ENCODE peak calls at places on chromosomes 12 and 14, in eight cellular contexts. Q, R, C, S, F, L, W and T are unnamed samples.

GRCh38 chr14:100084591-100084990 is 19.4 kb downstream of the EVL start:
- DNase-seq in Q (no peak), R (no peak), C (no peak), S (no peak), F (no peak), L (no peak), W (no peak), T (no peak)

GRCh38 chr14:73612339-73613045 is at the start of gene ACOT6:
- DNase-seq in Q (peak), R (no peak), C (peak), S (peak), F (peak), L (peak), W (peak), T (no peak)

GRCh38 chr14:35963209-35963608 is 137.1 kb downstream of the BRMS1L start:
- DNase-seq in Q (no peak), R (no peak), C (peak), S (no peak), F (peak), L (peak), W (no peak), T (no peak)

GRCh38 chr14:90419200-90419599 is 22.4 kb downstream of the CALM1 start:
- DNase-seq in Q (peak), R (peak), C (no peak), S (peak), F (no peak), L (peak), W (no peak), T (no peak)

GRCh38 chr12:66584673-66585072 is 94.2 kb downstream of the GRIP1 start:
- DNase-seq in Q (no peak), R (no peak), C (no peak), S (no peak), F (no peak), L (no peak), W (no peak), T (no peak)

GRCh38 chr14:95452176-95452889 is 64.1 kb downstream of the SYNE3 start:
- DNase-seq in Q (no peak), R (no peak), C (peak), S (peak), F (peak), L (no peak), W (no peak), T (peak)

GRCh38 chr14:26917086-26917485 is 319.3 kb upstream of the NOVA1 start:
- DNase-seq in Q (no peak), R (no peak), C (peak), S (no peak), F (peak), L (no peak), W (no peak), T (no peak)

GRCh38 chr14:60862283-60862682 is 118.6 kb downstream of the TRMT5 start:
- DNase-seq in Q (peak), R (no peak), C (no peak), S (no peak), F (no peak), L (no peak), W (no peak), T (no peak)

GRCh38 chr14:94144765-94145164 is 15.4 kb upstream of the IFI27L2 start:
- DNase-seq in Q (no peak), R (no peak), C (peak), S (no peak), F (no peak), L (peak), W (no peak), T (no peak)

GRCh38 chr12:69240625-69240984 is 1.2 kb downstream of the CPSF6 start:
- DNase-seq in Q (no peak), R (no peak), C (peak), S (no peak), F (no peak), L (no peak), W (no peak), T (no peak)

GRCh38 chr12:88371416-88372183 is 208.7 kb downstream of the KITLG start:
- DNase-seq in Q (no peak), R (no peak), C (no peak), S (no peak), F (no peak), L (no peak), W (no peak), T (no peak)

GRCh38 chr14:92143962-92144361 is 22.2 kb downstream of the CPSF2 start:
- DNase-seq in Q (no peak), R (no peak), C (no peak), S (no peak), F (no peak), L (no peak), W (no peak), T (no peak)

GRCh38 chr14:84351646-84352045 is 1178.3 kb upstream of the FLRT2 start:
- DNase-seq in Q (no peak), R (no peak), C (no peak), S (no peak), F (no peak), L (no peak), W (no peak), T (no peak)

GRCh38 chr12:571795-572531 is 91.3 kb downstream of the NINJ2 start:
- DNase-seq in Q (peak), R (peak), C (no peak), S (no peak), F (peak), L (peak), W (no peak), T (no peak)

GRCh38 chr12:6383572-6384498 is at the start of gene LTBR:
- DNase-seq in Q (peak), R (no peak), C (peak), S (peak), F (peak), L (no peak), W (no peak), T (peak)

DNA sequence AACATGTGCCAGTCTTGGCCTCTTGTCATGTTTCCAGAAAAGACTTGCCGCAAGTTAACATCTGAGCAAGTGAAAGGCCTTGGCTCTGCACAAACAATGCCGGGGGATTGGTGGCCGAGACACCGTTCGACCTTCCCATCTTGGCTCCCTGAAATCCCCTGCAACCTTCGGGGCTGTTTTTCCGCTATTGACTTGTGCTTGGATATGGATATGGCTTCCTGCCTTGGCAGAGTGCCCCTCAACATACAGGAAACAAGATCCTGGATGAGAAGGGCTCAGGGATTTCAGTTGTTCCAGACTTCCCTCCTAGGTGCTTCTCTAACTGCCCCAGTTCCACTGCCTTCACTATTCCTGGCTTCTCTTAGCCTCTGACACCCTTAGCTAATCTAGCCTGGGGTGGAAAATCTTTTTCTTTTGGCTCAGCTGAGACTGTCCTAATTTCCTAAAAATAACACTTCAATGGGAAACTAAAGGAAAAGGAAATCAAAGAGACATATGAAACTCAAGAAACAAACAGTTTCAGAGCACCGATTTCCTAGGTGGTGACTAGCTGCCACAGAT is 33.8 kb downstream of the RDH12 start:
- DNase-seq in Q (peak), R (no peak), C (no peak), S (no peak), F (no peak), L (no peak), W (no peak), T (no peak)
- TF ChIP-seq POLR2AphosphoS5 in Q (no peak), R (no peak), C (no peak), S (no peak), F (no peak), L (no peak), W (no peak), T (no peak)

GRCh38 chr12:76023069-76023690 is 8.4 kb downstream of the PHLDA1 start:
- DNase-seq in Q (no peak), R (no peak), C (no peak), S (no peak), F (no peak), L (no peak), W (no peak), T (no peak)

GRCh38 chr12:76018672-76019071 is 12.9 kb downstream of the PHLDA1 start:
- DNase-seq in Q (no peak), R (no peak), C (no peak), S (no peak), F (no peak), L (no peak), W (no peak), T (no peak)

GRCh38 chr12:76018111-76018510 is 13.5 kb downstream of the PHLDA1 start:
- DNase-seq in Q (no peak), R (no peak), C (peak), S (no peak), F (peak), L (no peak), W (no peak), T (no peak)

GRCh38 chr12:76020281-76020680 is 11.3 kb downstream of the PHLDA1 start:
- DNase-seq in Q (peak), R (no peak), C (no peak), S (no peak), F (no peak), L (peak), W (no peak), T (peak)

DNA sequence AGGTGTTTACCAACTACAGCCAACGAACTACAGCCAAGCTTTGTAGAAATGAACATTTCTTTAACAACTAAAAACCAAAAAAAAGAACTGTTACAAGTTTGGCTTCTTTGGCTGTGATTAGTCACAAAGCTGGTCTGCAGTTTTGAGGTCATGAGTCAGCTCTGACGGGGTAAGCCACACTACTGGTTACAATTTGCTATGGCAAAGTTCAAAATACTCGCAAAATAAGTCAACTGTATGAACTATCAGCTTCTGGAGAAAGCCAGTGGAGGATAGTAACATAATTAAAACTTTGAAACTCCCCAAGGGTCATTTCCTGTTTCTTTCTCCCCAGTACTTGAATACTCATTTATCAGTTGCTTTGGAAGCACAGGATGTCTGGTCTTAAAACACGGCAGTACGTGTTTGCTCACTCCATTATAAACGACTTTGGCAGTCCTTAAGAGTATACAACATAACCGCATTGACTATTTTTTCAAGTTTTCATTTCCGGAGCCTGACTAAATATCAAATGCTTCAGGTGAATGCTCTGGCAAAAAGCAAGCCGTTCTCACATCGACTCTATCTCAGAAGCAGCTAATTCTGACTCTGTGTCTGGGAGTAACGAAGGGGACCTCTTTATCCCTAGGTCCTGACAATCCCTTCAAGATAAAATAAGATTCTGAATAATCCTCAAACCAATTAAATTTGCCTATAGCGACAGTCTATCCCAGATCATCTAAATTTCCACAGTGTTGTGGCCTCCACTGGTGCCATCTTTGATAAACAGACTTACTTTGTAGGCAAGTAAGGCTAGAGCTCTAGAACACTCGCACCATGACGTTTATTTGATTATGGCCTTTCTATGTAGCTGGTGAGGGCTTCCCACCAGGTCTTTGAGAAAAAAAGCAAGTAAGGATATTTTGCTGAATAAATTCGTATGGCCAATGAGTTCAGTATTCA is 10.6 kb downstream of the PHLDA1 start:
- DNase-seq in Q (no peak), R (no peak), C (no peak), S (no peak), F (no peak), L (peak), W (no peak), T (no peak)
- TF ChIP-seq POLR2AphosphoS5 in Q (no peak), R (peak), C (no peak), S (no peak), F (no peak), L (no peak), W (no peak), T (no peak)

GRCh38 chr12:128814411-128815261 is 9.1 kb downstream of the SLC15A4 start:
- DNase-seq in Q (peak), R (no peak), C (no peak), S (no peak), F (no peak), L (no peak), W (no peak), T (no peak)
- TF ChIP-seq POLR2AphosphoS5 in Q (no peak), R (no peak), C (no peak), S (no peak), F (no peak), L (no peak), W (peak), T (no peak)

GRCh38 chr12:113230315-113231274 is 9.3 kb downstream of the TPCN1 start:
- DNase-seq in Q (no peak), R (no peak), C (no peak), S (no peak), F (peak), L (no peak), W (no peak), T (no peak)
- TF ChIP-seq POLR2AphosphoS5 in Q (no peak), R (no peak), C (no peak), S (no peak), F (no peak), L (no peak), W (no peak), T (no peak)

DNA sequence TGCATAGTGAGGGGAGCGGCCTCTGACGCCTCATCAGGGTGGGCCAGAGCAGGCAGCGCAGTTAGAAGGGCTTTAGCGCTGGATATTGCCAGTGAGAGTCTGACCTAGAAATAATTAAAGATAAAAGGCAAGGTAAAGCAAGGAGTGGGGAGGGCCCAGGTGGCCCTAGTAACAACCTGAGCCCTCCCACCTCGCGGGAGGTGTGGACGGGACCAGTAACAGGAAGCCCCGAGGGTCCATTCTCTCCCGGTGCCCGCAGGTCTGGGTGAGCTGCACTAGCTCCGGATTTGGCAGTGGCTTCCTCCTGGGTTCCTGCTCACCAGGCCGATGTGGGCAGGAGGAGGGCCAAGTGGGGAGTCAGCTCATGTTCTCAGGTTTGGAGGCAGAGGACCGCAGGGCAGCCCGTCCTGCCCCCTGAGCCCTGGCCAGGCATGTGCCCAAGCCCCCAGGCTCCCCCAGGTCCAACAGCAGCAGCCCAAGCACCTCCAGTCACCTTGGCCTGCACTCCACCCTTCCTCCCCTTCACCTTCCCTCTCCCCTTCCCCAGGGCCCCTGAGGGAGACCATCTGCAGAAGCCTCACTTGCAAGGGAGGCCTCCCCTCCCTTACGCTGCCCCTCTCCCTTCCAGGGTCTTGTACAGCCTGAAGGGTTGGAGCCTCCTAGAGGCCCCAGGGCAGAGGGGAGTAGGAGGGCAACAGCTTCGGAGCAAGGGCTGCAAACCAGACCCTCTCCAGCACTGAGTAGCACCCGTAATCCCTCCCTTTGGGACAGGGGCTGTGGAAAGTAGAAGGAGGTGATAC is 144.3 kb upstream of the FKBP4 start:
- DNase-seq in Q (no peak), R (no peak), C (no peak), S (peak), F (no peak), L (no peak), W (no peak), T (no peak)
- TF ChIP-seq POLR2AphosphoS5 in Q (no peak), R (no peak), C (no peak), S (no peak), F (no peak), L (no peak), W (no peak), T (no peak)

GRCh38 chr14:63214417-63215196 is 10.4 kb downstream of the RHOJ start:
- DNase-seq in Q (no peak), R (no peak), C (no peak), S (no peak), F (no peak), L (no peak), W (no peak), T (no peak)

GRCh38 chr14:63223596-63223995 is 19.4 kb downstream of the RHOJ start:
- DNase-seq in Q (no peak), R (no peak), C (no peak), S (no peak), F (no peak), L (no peak), W (no peak), T (no peak)

GRCh38 chr14:63224196-63224595 is 20.0 kb downstream of the RHOJ start:
- DNase-seq in Q (no peak), R (no peak), C (no peak), S (no peak), F (no peak), L (no peak), W (no peak), T (no peak)

GRCh38 chr14:63220526-63220925 is 16.3 kb downstream of the RHOJ start:
- DNase-seq in Q (no peak), R (no peak), C (no peak), S (no peak), F (no peak), L (no peak), W (no peak), T (no peak)
- TF ChIP-seq POLR2AphosphoS5 in Q (no peak), R (no peak), C (no peak), S (no peak), F (no peak), L (no peak), W (no peak), T (no peak)

DNA sequence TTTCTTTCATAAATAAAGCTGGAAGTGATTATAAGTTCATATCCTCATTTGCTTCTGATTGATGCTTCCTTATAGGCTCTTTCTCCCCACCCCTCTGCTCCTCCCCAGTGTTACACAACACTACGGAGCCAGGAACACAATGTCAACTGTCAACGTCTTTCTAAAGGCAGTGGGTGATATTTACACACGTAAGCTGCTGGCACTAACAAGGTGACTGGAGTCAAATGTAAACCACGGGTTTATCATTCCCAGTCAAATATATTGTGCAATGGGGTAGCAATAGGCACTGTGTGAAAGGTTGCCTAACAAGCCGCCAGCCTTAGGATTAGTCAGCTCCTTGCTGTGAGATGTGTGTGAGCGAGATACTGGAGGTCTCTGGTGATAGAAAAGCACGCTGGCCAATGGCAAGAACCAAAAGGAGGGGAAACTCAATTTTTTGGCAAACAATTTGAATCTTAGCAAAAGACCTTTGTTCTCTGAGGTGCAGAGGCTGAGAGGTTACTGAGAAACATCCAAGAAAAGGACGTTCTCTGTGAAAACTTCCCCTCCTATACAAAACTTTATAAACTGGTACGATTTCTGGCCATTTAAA is 22.1 kb upstream of the HECTD1 start:
- DNase-seq in Q (peak), R (peak), C (peak), S (no peak), F (peak), L (peak), W (no peak), T (peak)
- TF ChIP-seq POLR2AphosphoS5 in Q (peak), R (peak), C (no peak), S (peak), F (peak), L (peak), W (no peak), T (peak)

DNA sequence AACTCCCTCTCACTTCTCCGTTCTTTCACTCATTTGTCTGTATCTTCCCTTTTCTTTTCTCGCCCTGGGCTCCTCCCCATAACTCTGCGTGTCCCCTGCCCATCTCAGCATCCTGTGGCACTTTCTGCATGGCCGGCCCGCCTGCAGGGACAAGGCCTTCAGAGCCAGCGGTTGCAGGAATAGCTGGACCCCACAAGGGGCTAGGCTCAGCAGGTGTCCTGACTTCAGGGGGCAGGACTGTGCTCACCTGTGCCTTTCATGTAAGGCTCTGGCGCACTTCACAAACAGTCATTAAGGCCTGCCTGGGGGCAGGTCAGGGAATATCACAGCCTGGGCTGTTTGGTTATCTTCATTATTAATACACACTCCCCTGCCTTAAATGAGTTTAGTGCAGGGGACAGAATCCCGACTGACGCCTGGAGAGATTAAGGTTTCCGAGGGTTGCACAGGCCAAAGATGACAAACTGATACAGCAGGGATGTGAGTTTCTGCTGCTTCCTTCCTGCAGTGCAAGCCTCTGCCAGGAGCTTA is 768.8 kb upstream of the TBX3 start:
- DNase-seq in Q (no peak), R (no peak), C (peak), S (peak), F (no peak), L (no peak), W (no peak), T (no peak)
- TF ChIP-seq POLR2AphosphoS5 in Q (no peak), R (no peak), C (no peak), S (no peak), F (no peak), L (no peak), W (no peak), T (no peak)

GRCh38 chr14:59819446-59820088 is 51.0 kb downstream of the RTN1 start:
- DNase-seq in Q (no peak), R (no peak), C (no peak), S (peak), F (no peak), L (no peak), W (no peak), T (no peak)

GRCh38 chr14:59811850-59812249 is 58.7 kb downstream of the RTN1 start:
- DNase-seq in Q (no peak), R (no peak), C (no peak), S (no peak), F (no peak), L (no peak), W (no peak), T (no peak)

DNA sequence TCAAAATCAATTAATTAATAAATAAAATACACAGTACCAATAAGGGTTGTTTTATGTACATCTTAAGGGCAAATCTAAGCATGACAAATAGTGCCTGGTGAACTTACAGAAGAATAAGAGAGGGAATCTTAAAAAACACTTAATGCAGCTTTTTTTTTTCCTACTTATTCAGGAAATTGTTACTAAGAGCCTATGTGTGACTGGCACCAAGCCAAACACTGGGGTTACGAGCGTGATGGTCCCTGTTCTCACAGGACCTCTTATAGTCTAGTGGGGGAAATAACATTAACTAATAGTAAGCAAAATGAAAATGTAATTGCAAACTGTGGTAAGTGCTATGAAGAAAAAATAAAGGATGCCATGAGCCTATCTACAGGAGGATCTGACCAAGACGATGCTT is 53.6 kb downstream of the RTN1 start:
- DNase-seq in Q (no peak), R (no peak), C (no peak), S (no peak), F (no peak), L (no peak), W (no peak), T (no peak)
- TF ChIP-seq POLR2AphosphoS5 in Q (no peak), R (no peak), C (no peak), S (no peak), F (no peak), L (no peak), W (no peak), T (no peak)